ENCODE peak calls at places on chromosomes 2 and 18, in nine cellular contexts. A, U, Z, V, N, K, C, L and B are unnamed samples.

GRCh38 chr2:72104821-72105588 is 42.7 kb downstream of the CYP26B1 start:
- DNase-seq in Z (no peak), K (no peak), A (peak), V (no peak), C (peak), L (peak), U (no peak), N (no peak), B (no peak)

GRCh38 chr2:241410739-241411176 is 54.7 kb downstream of the FARP2 start:
- DNase-seq in Z (no peak), N (peak), C (peak), V (no peak), A (no peak), K (peak), U (no peak), L (no peak), B (no peak)

GRCh38 chr18:79477711-79478483 is 82.2 kb downstream of the NFATC1 start:
- DNase-seq in N (no peak), K (no peak), U (no peak), A (no peak), L (no peak), V (no peak), C (no peak), Z (peak), B (no peak)

GRCh38 chr2:58377181-58377580 is 136.1 kb upstream of the FANCL start:
- DNase-seq in A (no peak), N (no peak), Z (no peak), L (no peak), K (no peak), U (no peak), V (no peak), C (no peak), B (no peak)

GRCh38 chr2:209472871-209473270 is 49.0 kb downstream of the MAP2 start:
- DNase-seq in L (peak), Z (no peak), A (no peak), U (no peak), K (peak), C (no peak), V (no peak), N (no peak), B (no peak)

GRCh38 chr2:132462242-132462641 is 45.6 kb downstream of the GPR39 start:
- DNase-seq in C (no peak), U (no peak), L (no peak), A (no peak), V (no peak), Z (no peak), K (no peak), N (no peak), B (no peak)

GRCh38 chr2:179580378-179581146 is 280.9 kb downstream of the ZNF385B start:
- DNase-seq in K (no peak), U (no peak), C (peak), N (no peak), A (peak), L (no peak), V (no peak), Z (peak), B (no peak)

GRCh38 chr2:167192833-167193232 is 304.6 kb downstream of the XIRP2 start:
- DNase-seq in V (no peak), L (no peak), N (no peak), U (no peak), K (peak), Z (no peak), A (no peak), C (no peak), B (no peak)

GRCh38 chr18:9690418-9691178 is 17.5 kb upstream of the RAB31 start:
- DNase-seq in K (no peak), N (no peak), A (no peak), U (no peak), V (no peak), C (no peak), Z (no peak), L (no peak), B (no peak)

DNA sequence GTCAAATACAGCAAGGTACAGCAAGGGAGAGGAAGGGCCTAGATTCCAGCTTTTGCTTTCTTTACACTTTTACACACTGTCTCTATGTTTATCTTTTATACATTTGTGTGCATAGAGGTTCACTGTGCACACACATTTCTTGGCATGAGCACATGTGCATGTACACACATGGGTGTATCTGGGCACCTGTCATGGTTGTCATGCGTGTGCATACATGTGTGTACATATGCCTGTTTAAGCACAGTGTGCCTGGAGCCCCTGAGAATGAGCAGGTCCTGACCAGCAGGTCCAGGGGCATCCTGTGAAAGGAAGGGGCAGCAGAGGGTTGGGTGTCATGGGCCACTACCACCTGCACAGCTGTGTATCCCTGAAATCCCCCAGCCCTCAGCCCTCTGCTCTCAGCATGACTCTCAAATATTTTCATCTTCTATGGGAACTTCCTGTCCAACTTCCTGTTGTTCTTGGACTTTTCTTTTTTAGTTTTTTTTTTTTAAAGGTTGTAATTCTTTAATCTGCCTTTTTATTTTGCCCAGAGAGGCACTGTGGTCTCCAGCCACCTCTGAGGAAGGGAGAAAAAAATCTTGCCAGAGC is 97.0 kb upstream of the EPAS1 start:
- DNase-seq in C (no peak), U (no peak), K (peak), L (no peak), Z (no peak), N (no peak), A (no peak), V (no peak), B (peak)
- TF ChIP-seq CTCF in C (no peak), U (no peak), K (no peak), L (no peak), Z (no peak), N (no peak), A (no peak), V (no peak), B (no peak)

DNA sequence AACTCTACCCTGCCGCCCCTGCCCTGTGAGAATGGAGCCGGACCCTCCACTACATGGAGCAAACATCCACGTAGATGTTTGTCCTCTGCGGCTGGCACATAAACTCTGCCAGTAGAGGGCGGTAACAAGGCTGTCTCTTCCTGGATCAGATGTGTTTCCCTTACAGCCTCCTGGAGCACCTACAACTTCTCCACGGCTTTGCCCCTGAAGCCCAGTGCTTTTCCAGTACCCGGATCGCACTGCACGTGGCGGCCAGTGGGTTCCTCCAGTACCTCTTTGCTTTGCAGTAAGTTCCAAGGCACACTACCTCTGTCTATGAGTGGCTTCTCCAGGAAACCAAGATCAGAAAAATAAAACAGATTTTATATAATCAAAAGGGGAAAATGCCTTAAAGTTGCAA is 651.3 kb downstream of the DCDC2C start:
- DNase-seq in U (no peak), N (no peak), L (peak), K (no peak), Z (no peak), A (peak), C (peak), V (peak), B (no peak)
- TF ChIP-seq CTCF in U (peak), N (no peak), L (peak), K (no peak), Z (no peak), A (peak), C (peak), V (peak), B (peak)

GRCh38 chr2:66440692-66441091 is 5.8 kb downstream of the MEIS1 start:
- DNase-seq in V (no peak), K (peak), A (peak), U (no peak), C (no peak), Z (no peak), L (no peak), N (no peak), B (no peak)
- TF ChIP-seq CTCF in V (no peak), K (no peak), A (no peak), U (no peak), C (no peak), Z (no peak), L (no peak), N (no peak), B (no peak)

GRCh38 chr2:65353046-65353445 is 79.4 kb downstream of the SPRED2 start:
- DNase-seq in U (no peak), A (peak), L (peak), N (no peak), V (no peak), C (no peak), K (no peak), Z (no peak), B (no peak)

GRCh38 chr2:65349863-65350262 is 82.5 kb downstream of the SPRED2 start:
- DNase-seq in V (peak), L (no peak), N (peak), A (peak), K (peak), U (no peak), C (peak), Z (peak), B (no peak)

GRCh38 chr2:65351234-65351947 is 81.0 kb downstream of the SPRED2 start:
- DNase-seq in K (peak), L (peak), N (no peak), Z (no peak), U (no peak), V (no peak), C (no peak), A (peak), B (no peak)

GRCh38 chr2:65351948-65352595 is 80.3 kb downstream of the SPRED2 start:
- DNase-seq in U (no peak), L (no peak), Z (no peak), A (no peak), K (no peak), N (no peak), V (no peak), C (no peak), B (no peak)

DNA sequence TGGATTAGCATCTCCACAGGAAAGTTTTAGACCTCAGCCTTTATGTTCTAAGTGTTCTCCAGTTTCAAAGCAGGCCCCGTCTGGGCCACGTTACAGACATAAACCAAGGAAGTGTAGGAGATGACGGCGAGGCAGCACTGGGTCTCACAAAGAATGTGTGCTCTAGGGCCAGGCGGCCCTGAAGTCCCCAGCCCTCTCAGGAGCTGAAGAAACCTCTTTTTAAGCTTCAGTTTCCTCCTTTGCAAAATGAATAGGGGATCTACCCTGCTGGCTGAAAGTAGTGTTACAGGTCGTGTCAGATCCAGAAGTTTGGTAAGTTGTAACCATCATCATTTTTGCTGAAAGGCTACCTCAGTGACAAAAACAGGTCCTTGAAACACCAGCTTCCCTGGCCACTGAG is 81.7 kb downstream of the SPRED2 start:
- DNase-seq in A (peak), N (no peak), Z (no peak), K (peak), V (no peak), L (peak), U (peak), C (no peak), B (peak)
- TF ChIP-seq CTCF in A (peak), N (no peak), Z (no peak), K (peak), V (peak), L (peak), U (peak), C (no peak), B (peak)

DNA sequence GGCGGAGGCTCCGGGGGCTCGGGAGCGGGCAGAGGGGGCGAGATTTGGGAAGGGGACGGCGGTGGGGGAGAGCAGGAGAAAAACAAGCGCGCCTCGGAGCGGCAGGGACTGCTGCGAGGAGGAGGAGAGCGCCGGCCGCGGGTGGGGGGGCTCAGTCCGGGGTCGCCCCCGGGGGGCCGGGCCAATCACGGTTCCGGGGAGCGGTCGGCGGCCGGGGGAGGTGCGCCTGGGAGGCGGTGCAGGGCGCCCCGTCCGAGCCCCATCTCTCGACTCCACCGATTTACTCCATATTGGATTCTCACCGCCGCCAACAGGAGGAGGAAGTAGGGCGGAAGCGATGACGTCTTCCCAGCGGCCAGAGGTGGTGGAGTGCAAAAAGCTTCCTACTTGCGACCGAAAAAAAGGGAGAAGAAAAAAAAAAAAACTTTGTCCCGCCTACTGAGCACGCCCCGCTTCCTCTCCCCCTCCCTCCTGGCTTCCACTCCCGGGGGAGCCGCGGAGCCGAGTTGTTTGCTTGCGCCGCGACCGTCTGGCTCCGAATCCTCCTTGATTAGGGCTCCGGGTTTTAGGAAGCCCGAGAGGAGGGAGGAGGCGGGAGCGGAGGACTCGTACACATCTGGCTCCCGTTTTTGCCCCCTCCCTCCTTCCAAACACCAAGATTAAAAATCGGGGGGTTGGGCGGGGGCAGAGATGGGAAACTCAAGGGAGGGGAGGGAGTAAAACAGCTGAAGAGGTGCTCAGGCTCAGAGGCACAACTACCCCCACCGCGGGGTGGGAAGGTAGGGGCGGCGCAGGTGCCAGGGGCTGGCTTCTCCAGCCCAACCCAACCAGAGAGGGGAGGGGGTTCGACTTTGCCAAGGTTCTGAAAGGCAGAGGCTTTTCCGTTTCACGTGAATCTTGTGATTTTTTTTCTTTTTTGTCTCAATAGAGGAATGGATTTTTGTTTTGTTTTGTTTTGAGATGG is at the start of gene SPRED2:
- DNase-seq in A (peak), U (peak), N (peak), L (peak), V (peak), C (peak), Z (peak), K (peak), B (peak)
- TF ChIP-seq CTCF in A (peak), U (no peak), N (no peak), L (no peak), V (peak), C (peak), Z (peak), K (no peak), B (no peak)

DNA sequence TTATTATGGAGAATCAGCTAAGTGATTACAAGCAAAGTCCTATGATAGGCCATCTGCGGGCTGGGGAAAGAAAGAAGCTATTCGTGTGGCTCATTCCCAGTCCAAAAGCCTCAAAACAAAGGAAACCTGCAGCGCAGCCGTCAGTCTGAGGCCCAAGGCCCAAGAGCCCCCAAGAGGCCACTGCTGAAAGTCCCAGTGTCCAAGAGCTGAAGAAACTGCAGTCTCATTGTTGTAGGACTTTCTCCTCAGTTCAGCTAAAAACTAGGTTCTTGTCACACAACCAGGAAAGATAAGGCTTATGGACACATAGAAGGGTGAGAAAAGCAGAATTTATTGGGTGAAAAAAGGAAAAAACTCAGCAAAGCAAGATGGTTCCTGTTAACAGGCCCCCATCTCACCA is 143.2 kb downstream of the RHBDD1 start:
- DNase-seq in N (no peak), U (no peak), Z (no peak), V (no peak), C (no peak), A (no peak), K (no peak), L (no peak), B (no peak)
- TF ChIP-seq CTCF in N (no peak), U (no peak), Z (no peak), V (no peak), C (no peak), A (no peak), K (no peak), L (no peak), B (no peak)